ENCODE peak calls at places on chromosomes 1 and 21, in five cellular contexts. O is dorsolateral prefrontal cortex; Z is activated T-cell treated with anti-CD3 and anti-CD28 coated beads, Interleukin-2, amount 50 U/mL, for 72 hours; J is transverse colon; P is stimulated activated CD8-positive, alpha-beta memory T cell treated with anti-CD3 and anti-CD28 coated beads, Interleukin-15, amount 100 ng/mL, for 1 hour. F is an unnamed sample.

GRCh38 chr1:1547476-1547875 is 7.1 kb upstream of the TMEM240 start:
- DNase-seq in Z (no peak), P (no peak), J (no peak), O (no peak), F (no peak)

GRCh38 chr1:29806646-29807319 is 570.5 kb downstream of the PTPRU start:
- DNase-seq in P (no peak), Z (no peak), J (no peak), O (no peak), F (no peak)

GRCh38 chr1:76862447-76862846 is 4.8 kb upstream of the ST6GALNAC5 start:
- DNase-seq in Z (no peak), J (no peak), P (no peak), O (no peak), F (no peak)

GRCh38 chr21:43995521-43996105 is 16.5 kb upstream of the TRAPPC10 start:
- DNase-seq in J (no peak), Z (no peak), P (no peak), O (peak), F (no peak)

GRCh38 chr1:172397221-172397620 is 23.3 kb upstream of the C1orf105 start:
- DNase-seq in Z (no peak), O (no peak), P (no peak), J (no peak), F (no peak)

GRCh38 chr1:234169161-234169849 is 204.0 kb upstream of the COA6 start:
- DNase-seq in Z (no peak), J (no peak), P (no peak), O (no peak), F (no peak)

GRCh38 chr1:39395357-39395831 is 96.0 kb upstream of the BMP8A start:
- DNase-seq in O (no peak), J (no peak), Z (no peak), P (no peak), F (no peak)

GRCh38 chr1:201260648-201261311 is 22.5 kb upstream of the PKP1 start:
- DNase-seq in Z (no peak), O (no peak), J (no peak), P (no peak), F (no peak)

GRCh38 chr1:68703921-68704354 is 207.1 kb upstream of the DEPDC1 start:
- DNase-seq in O (no peak), P (no peak), J (no peak), Z (no peak), F (no peak)

GRCh38 chr1:112735752-112736151 is 20.6 kb upstream of the PPM1J start:
- DNase-seq in Z (no peak), O (no peak), P (no peak), J (no peak), F (no peak)

GRCh38 chr1:106536741-106537140 is 519.7 kb upstream of the PRMT6 start:
- DNase-seq in P (no peak), J (no peak), O (no peak), Z (no peak), F (no peak)

GRCh38 chr1:55868026-55868425 is 652.9 kb upstream of the USP24 start:
- DNase-seq in P (no peak), J (no peak), Z (no peak), O (no peak), F (no peak)

GRCh38 chr1:54577612-54578011 is 29.6 kb downstream of the ACOT11 start:
- DNase-seq in P (no peak), J (peak), Z (no peak), O (no peak), F (no peak)

F was measured in C1 segment of cervical spinal cord.